ENCODE peak calls at places on chromosomes 2 and 18, in five cellular contexts. P is EH, B is GM23248, J is kidney glomerular epithelial cell, R is HTR-8/SVneo. L is an unnamed sample.

GRCh38 chr2:67716895-67717294 is 319.8 kb downstream of the ETAA1 start:
- DNase-seq in P (peak), B (peak), J (peak), R (no peak), L (no peak)

GRCh38 chr2:197197808-197198409 is 112.7 kb downstream of the ANKRD44 start:
- DNase-seq in P (no peak), B (no peak), J (no peak), R (no peak), L (no peak)

GRCh38 chr2:172680595-172681176 is 55.0 kb upstream of the RAPGEF4 start:
- DNase-seq in P (no peak), B (no peak), J (no peak), R (no peak), L (no peak)

GRCh38 chr2:72150157-72150960 is 2.7 kb upstream of the CYP26B1 start:
- DNase-seq in P (peak), B (peak), J (peak), R (peak), L (no peak)

GRCh38 chr18:35050004-35050623 is 8.9 kb downstream of the MAPRE2 start:
- DNase-seq in P (no peak), B (no peak), J (no peak), R (no peak), L (no peak)

GRCh38 chr2:216537366-216537765 is 38.7 kb downstream of the RPL37A start:
- DNase-seq in P (no peak), B (no peak), J (no peak), R (no peak), L (no peak)

GRCh38 chr2:237407734-237408133 is 6.2 kb downstream of the COL6A3 start:
- DNase-seq in P (no peak), B (peak), J (no peak), R (no peak), L (no peak)

GRCh38 chr2:147846382-147847081 is 1.7 kb downstream of the ACVR2A start:
- DNase-seq in P (peak), B (peak), J (peak), R (no peak), L (no peak)

GRCh38 chr2:225254363-225254762 is 145.1 kb upstream of the NYAP2 start:
- DNase-seq in P (no peak), B (no peak), J (no peak), R (no peak), L (no peak)

GRCh38 chr18:79426376-79427300 is 30.9 kb downstream of the NFATC1 start:
- DNase-seq in P (no peak), B (no peak), J (no peak), R (no peak), L (no peak)

GRCh38 chr18:22709288-22710060 is 223.7 kb upstream of the RBBP8 start:
- DNase-seq in P (peak), B (peak), J (peak), R (peak), L (no peak)

GRCh38 chr2:98547092-98547798 is 61.1 kb downstream of the COA5 start:
- DNase-seq in P (no peak), B (no peak), J (no peak), R (no peak), L (no peak)

GRCh38 chr2:238912916-238913875 is 65.3 kb downstream of the TWIST2 start:
- DNase-seq in P (no peak), B (peak), J (no peak), R (no peak), L (no peak)

GRCh38 chr2:131156452-131157149 is 51.5 kb downstream of the PLEKHB2 start:
- DNase-seq in P (no peak), B (peak), J (no peak), R (no peak), L (no peak)

GRCh38 chr2:224449212-224450147 is 47.6 kb upstream of the FAM124B start:
- DNase-seq in P (peak), B (peak), J (peak), R (peak), L (no peak)

GRCh38 chr2:15400240-15400826 is 160.8 kb downstream of the NBAS start:
- DNase-seq in P (no peak), B (no peak), J (no peak), R (no peak), L (no peak)

GRCh38 chr18:12317664-12318333 is 9.8 kb downstream of the TUBB6 start:
- DNase-seq in P (peak), B (peak), J (no peak), R (no peak), L (no peak)

GRCh38 chr2:112483047-112483473 is 1.1 kb downstream of the TTL start:
- DNase-seq in P (peak), B (peak), J (peak), R (peak), L (no peak)

GRCh38 chr2:150832686-150833085 is 345.2 kb upstream of the RND3 start:
- DNase-seq in P (peak), B (peak), J (no peak), R (no peak), L (no peak)

GRCh38 chr2:36682562-36682961 is 13.9 kb upstream of the VIT start:
- DNase-seq in P (no peak), B (no peak), J (no peak), R (no peak), L (no peak)

GRCh38 chr2:79975791-79976565 is 328.6 kb downstream of the LRRTM1 start:
- DNase-seq in P (no peak), B (no peak), J (no peak), R (no peak), L (no peak)

GRCh38 chr2:207813221-207813916 is 43.7 kb upstream of the FZD5 start:
- DNase-seq in P (no peak), B (no peak), J (no peak), R (no peak), L (no peak)

GRCh38 chr2:158967731-158968395 is 577 bp upstream of the TANC1 start:
- DNase-seq in P (peak), B (peak), J (no peak), R (peak), L (no peak)

GRCh38 chr18:48861181-48861715 is 89.5 kb downstream of the SMAD7 start:
- DNase-seq in P (no peak), B (no peak), J (no peak), R (no peak), L (no peak)

GRCh38 chr2:74020717-74021406 is 36.2 kb downstream of the TET3 start:
- DNase-seq in P (no peak), B (no peak), J (no peak), R (no peak), L (no peak)

GRCh38 chr18:77360315-77361186 is 110.9 kb downstream of the GALR1 start:
- DNase-seq in P (no peak), B (no peak), J (peak), R (no peak), L (no peak)

GRCh38 chr2:145137211-145137610 is 617.3 kb upstream of the ZEB2 start:
- DNase-seq in P (no peak), B (no peak), J (no peak), R (no peak), L (no peak)

GRCh38 chr2:74525717-74526648 is at the start of gene DQX1:
- DNase-seq in P (peak), B (peak), J (no peak), R (peak), L (no peak)

GRCh38 chr2:20590704-20591515 is 60.0 kb downstream of the HS1BP3 start:
- DNase-seq in P (peak), B (peak), J (no peak), R (no peak), L (no peak)

GRCh38 chr18:63161728-63162195 is 157.8 kb downstream of the BCL2 start:
- DNase-seq in P (peak), B (peak), J (peak), R (peak), L (peak)

GRCh38 chr2:16756831-16757644 is 91.4 kb upstream of the CYRIA start:
- DNase-seq in P (peak), B (peak), J (peak), R (peak), L (no peak)

GRCh38 chr2:620456-621302 is 56.5 kb downstream of the TMEM18 start:
- DNase-seq in P (no peak), B (no peak), J (no peak), R (no peak), L (no peak)

GRCh38 chr2:60549250-60550150 is 4.0 kb downstream of the BCL11A start:
- DNase-seq in P (peak), B (peak), J (peak), R (no peak), L (no peak)

GRCh38 chr2:31467426-31467825 is 52.9 kb upstream of the XDH start:
- DNase-seq in P (no peak), B (no peak), J (no peak), R (no peak), L (no peak)

GRCh38 chr2:28810384-28811285 is at the start of gene SPDYA:
- DNase-seq in P (peak), B (peak), J (peak), R (peak), L (peak)

GRCh38 chr2:152440460-152440859 is 105.5 kb downstream of the FMNL2 start:
- DNase-seq in P (no peak), B (no peak), J (no peak), R (no peak), L (no peak)

GRCh38 chr2:199282309-199282708 is 175.4 kb downstream of the SATB2 start:
- DNase-seq in P (no peak), B (no peak), J (no peak), R (no peak), L (no peak)

GRCh38 chr2:43142921-43143438 is 83.4 kb downstream of the ZFP36L2 start:
- DNase-seq in P (peak), B (peak), J (no peak), R (no peak), L (no peak)

GRCh38 chr2:39127973-39128372 is 7.1 kb upstream of the SOS1 start:
- DNase-seq in P (peak), B (peak), J (no peak), R (no peak), L (no peak)